ENCODE peak calls at places on chromosome 15, in ten cellular contexts. R, N, G, X, B, E, P, S, U and H are unnamed samples.

GRCh38 chr15:33034588-33034987 is 159.9 kb downstream of the FMN1 start:
- DNase-seq in R (no peak), N (no peak), G (no peak), X (no peak), B (no peak), E (no peak), P (no peak), S (no peak), U (no peak), H (no peak)

GRCh38 chr15:95304874-95305271 is 1025.6 kb upstream of the NR2F2 start:
- DNase-seq in R (no peak), N (no peak), G (no peak), X (no peak), B (no peak), E (no peak), P (no peak), S (no peak), U (no peak), H (no peak)

GRCh38 chr15:77617507-77618285 is 15.0 kb downstream of the LINGO1 start:
- DNase-seq in R (peak), N (no peak), G (no peak), X (peak), B (peak), E (no peak), P (no peak), S (no peak), U (no peak), H (peak)

GRCh38 chr15:62110000-62110851 is 43.4 kb downstream of the C2CD4A start:
- DNase-seq in R (peak), N (no peak), G (no peak), X (no peak), B (no peak), E (peak), P (no peak), S (peak), U (no peak), H (peak)

GRCh38 chr15:92958105-92958504 is 58.0 kb downstream of the CHD2 start:
- DNase-seq in R (peak), N (no peak), G (no peak), X (no peak), B (no peak), E (peak), P (peak), S (peak), U (peak), H (peak)

GRCh38 chr15:40454904-40455391 is 14.2 kb downstream of the BAHD1 start:
- DNase-seq in R (peak), N (no peak), G (no peak), X (no peak), B (no peak), E (no peak), P (no peak), S (peak), U (no peak), H (peak)

GRCh38 chr15:78303729-78304486 is 4.5 kb upstream of the SKIC8 start:
- DNase-seq in R (no peak), N (no peak), G (no peak), X (no peak), B (no peak), E (no peak), P (no peak), S (no peak), U (no peak), H (no peak)

GRCh38 chr15:69489101-69489571 is 36.5 kb downstream of the RPLP1 start:
- DNase-seq in R (no peak), N (no peak), G (peak), X (no peak), B (no peak), E (no peak), P (no peak), S (peak), U (no peak), H (peak)

GRCh38 chr15:94119923-94120775 is 111.2 kb upstream of the MCTP2 start:
- DNase-seq in R (peak), N (peak), G (peak), X (peak), B (peak), E (peak), P (peak), S (peak), U (peak), H (peak)

GRCh38 chr15:31442203-31443090 is 115.8 kb downstream of the KLF13 start:
- DNase-seq in R (peak), N (peak), G (peak), X (no peak), B (no peak), E (peak), P (no peak), S (peak), U (no peak), H (peak)

GRCh38 chr15:101437618-101438481 is 51.7 kb downstream of the PCSK6 start:
- DNase-seq in R (no peak), N (no peak), G (no peak), X (no peak), B (no peak), E (no peak), P (no peak), S (no peak), U (no peak), H (no peak)

GRCh38 chr15:78004919-78005634 is 72.4 kb downstream of the TBC1D2B start:
- DNase-seq in R (peak), N (peak), G (no peak), X (no peak), B (no peak), E (peak), P (no peak), S (peak), U (no peak), H (peak)

GRCh38 chr15:52076889-52077781 is 35.4 kb downstream of the BCL2L10 start:
- DNase-seq in R (peak), N (peak), G (no peak), X (peak), B (no peak), E (no peak), P (no peak), S (peak), U (no peak), H (peak)

GRCh38 chr15:89630260-89630659 is 25.0 kb downstream of the KIF7 start:
- DNase-seq in R (no peak), N (no peak), G (no peak), X (no peak), B (no peak), E (no peak), P (no peak), S (no peak), U (no peak), H (no peak)

GRCh38 chr15:81475471-81475870 is 101.5 kb upstream of the TMC3 start:
- DNase-seq in R (no peak), N (no peak), G (no peak), X (no peak), B (no peak), E (no peak), P (no peak), S (peak), U (no peak), H (no peak)

GRCh38 chr15:33234019-33234418 is 39.5 kb upstream of the FMN1 start:
- DNase-seq in R (peak), N (peak), G (no peak), X (peak), B (peak), E (no peak), P (no peak), S (peak), U (no peak), H (peak)